ENCODE peak calls at places on chromosomes 7 and 10, in nine cellular contexts. B is body of pancreas; X is lower leg skin; V is spleen; W is CD8-positive, alpha-beta memory T cell; N is aorta; U is fibroblast of pulmonary artery; L is PC-3; A is heart right ventricle. T is an unnamed sample.

GRCh38 chr10:112713411-112713810 is 236.6 kb upstream of the TCF7L2 start:
- DNase-seq in B (no peak), X (no peak), V (no peak), W (no peak), N (no peak), U (no peak), L (peak; percentile 26), A (no peak), T (no peak)

GRCh38 chr7:74051629-74052410 is 23.8 kb downstream of the ELN start:
- DNase-seq in B (peak; percentile 77), X (no peak), V (peak; percentile 63), W (no peak), N (peak; percentile 47), U (peak; percentile 29), L (peak; percentile 67), A (no peak), T (peak; percentile 51)

GRCh38 chr10:32377458-32378370 is 30.8 kb upstream of the EPC1 start:
- DNase-seq in B (peak; percentile 33), X (no peak), V (no peak), W (peak; percentile 74), N (peak; percentile 56), U (peak; percentile 61), L (peak; percentile 59), A (no peak), T (peak; percentile 66)

GRCh38 chr7:139822855-139823254 is 6.2 kb upstream of the TBXAS1 start:
- DNase-seq in B (no peak), X (no peak), V (no peak), W (no peak), N (no peak), U (no peak), L (no peak), A (no peak), T (no peak)

GRCh38 chr7:11636274-11636673 is 195.7 kb downstream of the THSD7A start:
- DNase-seq in B (no peak), X (no peak), V (no peak), W (no peak), N (no peak), U (no peak), L (no peak), A (no peak), T (no peak)

GRCh38 chr7:47278043-47278442 is 303.9 kb downstream of the TNS3 start:
- DNase-seq in B (no peak), X (no peak), V (no peak), W (no peak), N (no peak), U (no peak), L (no peak), A (no peak), T (no peak)

GRCh38 chr10:116699783-116700150 is 42.6 kb downstream of the HSPA12A start:
- DNase-seq in B (peak; percentile 30), X (no peak), V (no peak), W (no peak), N (no peak), U (no peak), L (no peak), A (no peak), T (no peak)

GRCh38 chr10:2928219-2928840 is 139.0 kb upstream of the PFKP start:
- DNase-seq in B (peak; percentile 80), X (peak; percentile 42), V (no peak), W (peak; percentile 7), N (peak; percentile 72), U (peak; percentile 67), L (peak; percentile 54), A (peak; percentile 54), T (peak; percentile 73)

GRCh38 chr7:16934947-16935742 is 53.4 kb upstream of the AGR3 start:
- DNase-seq in B (peak; percentile 23), X (no peak), V (no peak), W (no peak), N (no peak), U (no peak), L (peak; percentile 60), A (no peak), T (no peak)

GRCh38 chr10:112389147-112389822 is 15.4 kb downstream of the ACSL5 start:
- DNase-seq in B (no peak), X (peak; percentile 39), V (no peak), W (peak; percentile 18), N (peak; percentile 66), U (peak; percentile 77), L (peak; percentile 81), A (no peak), T (peak; percentile 57)

GRCh38 chr7:126662826-126663225 is 589.9 kb downstream of the GRM8 start:
- DNase-seq in B (no peak), X (no peak), V (no peak), W (no peak), N (no peak), U (no peak), L (no peak), A (no peak), T (no peak)

GRCh38 chr10:73625004-73625883 is 16.0 kb downstream of the MYOZ1 start:
- DNase-seq in B (peak; percentile 40), X (no peak), V (peak; percentile 84), W (peak; percentile 33), N (no peak), U (peak; percentile 31), L (peak; percentile 92), A (peak; percentile 22), T (no peak)

GRCh38 chr7:42617071-42617705 is 294.7 kb downstream of the C7orf25 start:
- DNase-seq in B (no peak), X (no peak), V (no peak), W (no peak), N (no peak), U (no peak), L (no peak), A (no peak), T (no peak)

GRCh38 chr10:63940277-63940972 is 419.2 kb downstream of the REEP3 start:
- DNase-seq in B (no peak), X (no peak), V (no peak), W (no peak), N (no peak), U (no peak), L (no peak), A (no peak), T (no peak)

GRCh38 chr10:119301397-119301796 is 94.0 kb downstream of the GRK5 start:
- DNase-seq in B (no peak), X (no peak), V (peak; percentile 91), W (peak; percentile 61), N (peak; percentile 48), U (no peak), L (no peak), A (no peak), T (peak; percentile 44)

DNA sequence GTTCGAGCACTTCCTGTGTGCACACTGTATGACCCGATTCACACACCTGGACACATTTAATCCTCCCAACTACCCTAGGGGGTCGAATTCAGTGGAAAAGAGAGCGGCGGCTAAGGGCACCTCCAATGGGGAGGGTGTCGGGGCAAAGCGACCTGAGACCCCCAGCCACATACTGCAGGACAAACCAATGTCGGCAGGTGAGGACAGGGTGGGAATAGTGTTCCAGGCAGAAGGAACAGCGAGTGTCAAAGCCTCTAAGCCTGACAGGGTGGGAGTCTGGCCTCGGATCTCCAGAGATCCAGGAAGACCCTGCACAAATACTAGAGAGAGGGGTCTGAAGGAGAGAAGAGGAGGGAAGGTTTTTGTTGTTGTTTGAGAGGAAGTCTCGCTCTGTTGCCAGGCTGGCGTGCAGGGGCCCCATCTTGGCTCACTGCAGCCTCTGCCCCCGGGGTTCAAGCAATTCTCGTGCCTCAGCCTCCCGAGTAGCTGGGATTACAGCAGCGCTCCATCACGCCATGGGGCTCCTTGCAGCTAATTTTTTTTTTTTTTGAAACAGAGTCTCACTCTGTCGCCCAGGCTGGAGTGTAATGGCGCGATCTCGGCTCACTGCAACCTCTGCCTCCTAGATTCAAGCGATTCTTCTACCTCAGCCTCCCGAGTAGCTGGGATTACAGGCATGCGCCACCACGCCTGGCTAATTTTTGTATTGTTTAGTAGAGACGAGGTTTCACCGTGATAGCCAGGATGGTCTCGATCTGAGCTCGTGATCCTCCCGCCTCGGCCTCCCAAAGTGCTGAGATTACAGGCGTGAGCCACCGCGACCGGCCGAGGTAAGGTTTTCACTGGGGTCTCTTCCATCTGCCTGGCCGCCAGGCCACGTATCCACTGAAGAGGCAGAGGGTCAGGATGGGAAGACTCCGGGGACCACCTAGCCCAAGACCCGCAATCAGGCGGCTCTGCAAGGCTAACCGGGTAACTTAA is 1.2 kb upstream of the ARPC1B start:
- DNase-seq in B (no peak), X (no peak), V (peak; percentile 73), W (peak; percentile 50), N (no peak), U (no peak), L (no peak), A (peak; percentile 24), T (no peak)
- H3K4me3 ChIP-seq in B (no peak overlapping the region), X (no peak overlapping the region), V (peak overlapping the region; percentile 88), W (peak overlapping the region; percentile 83), N (no peak overlapping the region), U (peak overlapping the region; percentile 70), L (peak overlapping the region; percentile 87), A (peak overlapping the region; percentile 94), T (peak overlapping the region; percentile 96)

GRCh38 chr10:101840102-101840684 is 3.4 kb downstream of the KCNIP2 start:
- DNase-seq in B (no peak), X (no peak), V (no peak), W (no peak), N (no peak), U (peak; percentile 33), L (no peak), A (no peak), T (peak; percentile 47)
- H3K4me3 ChIP-seq in B (no peak overlapping the region), X (no peak overlapping the region), V (peak overlapping the region; percentile 31), W (peak overlapping the region; percentile 45), N (no peak overlapping the region), U (peak overlapping the region; percentile 32), L (peak overlapping the region; percentile 65), A (peak overlapping the region; percentile 35), T (peak overlapping the region; percentile 62)

GRCh38 chr10:12091420-12091819 is 22.7 kb downstream of the DHTKD1 start:
- DNase-seq in B (no peak), X (no peak), V (no peak), W (no peak), N (no peak), U (no peak), L (no peak), A (no peak), T (no peak)

GRCh38 chr10:12088919-12089318 is 20.2 kb downstream of the DHTKD1 start:
- DNase-seq in B (no peak), X (no peak), V (no peak), W (no peak), N (no peak), U (no peak), L (no peak), A (no peak), T (no peak)
- H3K4me3 ChIP-seq in B (no peak overlapping the region), X (no peak overlapping the region), V (no peak overlapping the region), W (no peak overlapping the region), N (no peak overlapping the region), U (no peak overlapping the region), L (no peak overlapping the region), A (no peak overlapping the region), T (no peak overlapping the region)

GRCh38 chr10:34850558-34850957 is 35.5 kb upstream of the PARD3 start:
- DNase-seq in B (no peak), X (no peak), V (no peak), W (no peak), N (no peak), U (no peak), L (no peak), A (no peak), T (no peak)

GRCh38 chr10:34853357-34853756 is 38.3 kb upstream of the PARD3 start:
- DNase-seq in B (no peak), X (no peak), V (no peak), W (no peak), N (no peak), U (no peak), L (no peak), A (no peak), T (no peak)

GRCh38 chr10:34854147-34854601 is 39.1 kb upstream of the PARD3 start:
- DNase-seq in B (no peak), X (no peak), V (no peak), W (no peak), N (no peak), U (peak; percentile 80), L (peak; percentile 98), A (no peak), T (no peak)

GRCh38 chr10:34850036-34850435 is 34.9 kb upstream of the PARD3 start:
- DNase-seq in B (no peak), X (no peak), V (no peak), W (no peak), N (no peak), U (no peak), L (no peak), A (no peak), T (no peak)
- H3K4me3 ChIP-seq in B (no peak overlapping the region), X (no peak overlapping the region), V (no peak overlapping the region), W (no peak overlapping the region), N (no peak overlapping the region), U (no peak overlapping the region), L (no peak overlapping the region), A (no peak overlapping the region), T (no peak overlapping the region)

T was measured in GM12865.